ENCODE peak calls at places on chromosomes 5 and 9, in five cellular contexts. Y, T, H, K and G are unnamed samples.

GRCh38 chr5:54668096-54668495 is 150.5 kb downstream of the SNX18 start:
- DNase-seq in H (no peak), Y (no peak), T (no peak), K (no peak), G (no peak)

GRCh38 chr5:31587546-31587945 is 51.4 kb upstream of the PDZD2 start:
- DNase-seq in T (peak), K (no peak), H (no peak), Y (no peak), G (no peak)

GRCh38 chr5:33300209-33300742 is 140.5 kb upstream of the TARS1 start:
- DNase-seq in Y (no peak), K (no peak), H (no peak), T (no peak), G (no peak)

GRCh38 chr9:113516840-113517577 is 53.5 kb downstream of the RGS3 start:
- DNase-seq in H (no peak), K (no peak), Y (no peak), T (no peak), G (no peak)

GRCh38 chr9:121673576-121673975 is 22.1 kb downstream of the DAB2IP start:
- DNase-seq in Y (no peak), K (no peak), T (no peak), H (no peak), G (no peak)

GRCh38 chr5:146042628-146043279 is 62.6 kb downstream of the PLAC8L1 start:
- DNase-seq in K (peak), T (no peak), Y (no peak), H (no peak), G (no peak)

GRCh38 chr5:89735108-89735507 is 674.4 kb downstream of the CETN3 start:
- DNase-seq in T (no peak), Y (no peak), K (no peak), H (no peak), G (no peak)

GRCh38 chr9:95181845-95182244 is 135.7 kb downstream of the FANCC start:
- DNase-seq in H (no peak), Y (no peak), T (no peak), K (no peak), G (no peak)

GRCh38 chr9:126009047-126009446 is 261.9 kb downstream of the PBX3 start:
- DNase-seq in T (no peak), H (no peak), K (peak), Y (no peak), G (peak)

GRCh38 chr9:92947268-92948031 is at the start of gene FGD3:
- DNase-seq in K (no peak), T (no peak), H (peak), Y (no peak), G (no peak)

GRCh38 chr9:80957806-80958205 is 731.5 kb downstream of the TLE1 start:
- DNase-seq in K (no peak), Y (no peak), T (no peak), H (no peak), G (no peak)

GRCh38 chr5:54186108-54186507 is 124.3 kb downstream of the ARL15 start:
- DNase-seq in K (no peak), T (no peak), H (no peak), Y (no peak), G (no peak)

GRCh38 chr9:91750343-91750742 is 199.7 kb downstream of the ROR2 start:
- DNase-seq in H (peak), T (no peak), Y (no peak), K (no peak), G (no peak)

GRCh38 chr9:84404095-84404686 is 63.6 kb upstream of the SLC28A3 start:
- DNase-seq in K (peak), H (peak), Y (peak), T (no peak), G (no peak)

GRCh38 chr5:138469540-138470321 is 4.5 kb downstream of the EGR1 start:
- DNase-seq in Y (no peak), T (peak), H (peak), K (no peak), G (no peak)

GRCh38 chr5:62043289-62044274 is 262.4 kb upstream of the KIF2A start:
- DNase-seq in T (peak), H (no peak), Y (no peak), K (no peak), G (no peak)

GRCh38 chr9:136682710-136683109 is 4.5 kb downstream of the AGPAT2 start:
- DNase-seq in T (no peak), K (no peak), Y (no peak), H (no peak), G (no peak)

GRCh38 chr9:81874926-81875325 is 53.3 kb upstream of the SPATA31D4 start:
- DNase-seq in K (no peak), T (no peak), Y (no peak), H (no peak), G (no peak)

GRCh38 chr9:124438091-124438490 is 12.2 kb upstream of the ADGRD2 start:
- DNase-seq in Y (no peak), H (no peak), T (no peak), K (no peak), G (no peak)

GRCh38 chr9:102355982-102356381 is 617.5 kb upstream of the GRIN3A start:
- DNase-seq in H (no peak), K (no peak), Y (no peak), T (no peak), G (no peak)

GRCh38 chr5:172118891-172119290 is 69.1 kb downstream of the STK10 start:
- DNase-seq in K (no peak), Y (no peak), T (no peak), H (no peak), G (no peak)

GRCh38 chr9:130352081-130352480 is 86.5 kb downstream of the HMCN2 start:
- DNase-seq in Y (no peak), K (no peak), H (no peak), T (no peak), G (no peak)

GRCh38 chr9:82031538-82032280 is 43.1 kb downstream of the SPATA31D1 start:
- DNase-seq in Y (peak), T (no peak), K (no peak), H (no peak), G (no peak)

GRCh38 chr5:162657076-162657475 is 589.5 kb downstream of the GABRG2 start:
- DNase-seq in H (no peak), T (no peak), K (no peak), Y (no peak), G (no peak)

GRCh38 chr5:31894131-31894530 is 255.2 kb downstream of the PDZD2 start:
- DNase-seq in H (no peak), Y (no peak), K (no peak), T (no peak), G (no peak)

GRCh38 chr5:138789771-138790242 is 36.6 kb downstream of the CTNNA1 start:
- DNase-seq in T (no peak), H (peak), K (peak), Y (peak), G (peak)

DNA sequence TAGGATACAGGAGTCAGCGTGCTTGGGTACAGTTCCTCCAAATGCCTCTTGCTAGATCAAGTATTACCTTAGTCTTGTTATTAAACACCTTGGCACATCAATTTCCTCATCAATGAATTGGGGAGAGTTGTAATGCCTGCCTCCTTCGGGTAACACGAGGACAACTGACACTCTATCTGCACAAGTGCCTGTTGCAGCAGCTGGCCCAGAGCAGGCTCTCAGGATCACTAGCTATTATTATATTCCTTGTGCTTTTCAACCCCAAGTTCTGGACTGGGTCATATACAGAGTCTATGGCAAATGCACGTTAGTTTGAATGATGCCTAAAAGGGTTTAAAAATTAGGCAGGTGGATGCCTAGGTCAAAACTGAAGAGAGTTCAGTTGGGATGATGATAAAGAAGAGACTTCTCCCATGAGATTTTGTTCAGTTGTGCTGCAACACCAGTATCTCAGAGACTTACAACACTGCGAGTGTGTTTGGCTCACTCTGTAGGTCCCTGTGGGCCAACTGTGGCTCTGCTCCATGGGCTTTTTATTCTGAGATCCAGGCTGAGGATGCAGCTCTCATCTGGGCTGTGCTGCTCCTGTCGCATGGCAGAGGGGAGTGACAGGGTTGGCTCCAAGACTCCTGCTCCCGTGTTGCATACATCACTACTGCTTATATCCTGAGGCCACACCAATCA is 41.1 kb upstream of the TEX48 start:
- DNase-seq in Y (no peak), T (no peak), K (no peak), H (no peak), G (no peak)
- TF ChIP-seq GABPA in Y (no peak), T (no peak), K (no peak), H (no peak), G (no peak)

GRCh38 chr5:134225780-134226440 is at the start of gene PPP2CA:
- DNase-seq in H (peak), K (peak), Y (peak), T (peak), G (peak)
- TF ChIP-seq GABPA in H (peak), K (no peak), Y (no peak), T (no peak), G (no peak)

GRCh38 chr9:134189167-134189474 is 24.8 kb upstream of the RNU6ATAC start:
- DNase-seq in K (no peak), Y (no peak), T (no peak), H (peak), G (no peak)
- TF ChIP-seq GABPA in K (no peak), Y (no peak), T (peak), H (no peak), G (no peak)

GRCh38 chr5:94674841-94675382 is 56.4 kb downstream of the SLF1 start:
- DNase-seq in H (no peak), Y (no peak), K (no peak), T (no peak), G (no peak)
- TF ChIP-seq GABPA in H (no peak), Y (no peak), K (no peak), T (no peak), G (no peak)

GRCh38 chr9:68548241-68548640 is 7.6 kb upstream of the TMEM252 start:
- DNase-seq in K (no peak), H (no peak), T (no peak), Y (no peak), G (no peak)

GRCh38 chr9:68551191-68551590 is 10.5 kb upstream of the TMEM252 start:
- DNase-seq in H (no peak), K (no peak), T (no peak), Y (no peak), G (peak)

GRCh38 chr9:68547417-68547816 is 6.7 kb upstream of the TMEM252 start:
- DNase-seq in K (no peak), H (no peak), T (no peak), Y (no peak), G (peak)

GRCh38 chr9:68545033-68545705 is 4.5 kb upstream of the TMEM252 start:
- DNase-seq in K (no peak), Y (no peak), H (no peak), T (no peak), G (no peak)

GRCh38 chr9:68546596-68547390 is 6.1 kb upstream of the TMEM252 start:
- DNase-seq in Y (peak), T (no peak), H (no peak), K (no peak), G (peak)
- TF ChIP-seq GABPA in Y (no peak), T (no peak), H (no peak), K (no peak), G (no peak)

DNA sequence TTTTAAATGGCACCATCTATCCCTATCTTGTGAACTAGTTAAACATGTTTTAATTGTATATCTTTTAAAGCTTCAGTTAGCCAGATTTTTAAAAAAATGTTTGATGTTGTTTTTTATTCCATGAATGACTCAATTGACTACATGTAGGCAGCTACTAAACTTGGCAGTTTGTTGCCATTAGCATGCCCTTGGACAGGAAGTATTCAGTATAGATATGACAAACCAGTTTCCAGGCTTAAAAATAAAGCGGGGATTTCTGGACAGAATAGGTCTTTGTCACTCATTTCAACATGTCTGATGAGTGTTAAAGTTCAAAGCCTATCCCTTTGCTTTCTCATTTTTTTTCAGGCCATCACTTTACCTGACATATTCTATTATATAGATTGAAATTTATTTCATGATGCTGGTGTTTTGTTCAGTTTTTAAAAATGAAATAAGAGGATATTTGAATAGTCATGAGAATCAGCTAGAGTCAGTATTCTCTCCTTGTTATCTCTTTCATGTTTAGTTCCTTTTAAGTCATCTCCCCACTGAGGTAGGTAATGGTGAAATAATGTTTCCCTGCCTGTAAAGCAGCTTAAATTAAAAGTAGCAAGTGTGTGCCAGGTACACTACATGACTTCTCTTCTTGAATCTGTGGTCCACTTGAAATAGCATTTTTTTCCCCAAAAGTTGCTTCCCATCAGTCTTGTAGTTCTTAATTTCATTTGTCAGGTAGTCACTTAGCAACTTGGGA is 11.9 kb downstream of the TNFAIP8 start:
- DNase-seq in Y (peak), T (no peak), H (no peak), K (no peak), G (no peak)
- TF ChIP-seq GABPA in Y (no peak), T (no peak), H (no peak), K (no peak), G (no peak)